ENCODE peak calls at places on chromosomes 13 and 19, in nine cellular contexts. One of them, this sample, is unnamed.

GRCh38 chr13:114017028-114017630 is 43.3 kb upstream of the C13orf46 start:
- DNase-seq in lung: no peak
- DNase-seq in mucosa of descending colon: no peak
- DNase-seq in cardiac fibroblast: peak; percentile 53
- DNase-seq in small intestine: no peak
- DNase-seq in effector memory CD4-positive, alpha-beta T cell: no peak
- DNase-seq in AG09309: no peak
- DNase-seq in neuronal stem cell: no peak
- DNase-seq in left ventricle myocardium inferior: no peak
- DNase-seq in this sample: no peak

GRCh38 chr19:46963093-46963734 is 56.4 kb upstream of the NPAS1 start:
- DNase-seq in AG09309: peak; percentile 94
- DNase-seq in left ventricle myocardium inferior: no peak
- DNase-seq in cardiac fibroblast: peak; percentile 96
- DNase-seq in small intestine: no peak
- DNase-seq in neuronal stem cell: no peak
- DNase-seq in lung: no peak
- DNase-seq in effector memory CD4-positive, alpha-beta T cell: no peak
- DNase-seq in mucosa of descending colon: no peak
- DNase-seq in this sample: peak; percentile 87

GRCh38 chr19:3507371-3508120 is 1.4 kb downstream of the FZR1 start:
- DNase-seq in neuronal stem cell: no peak
- DNase-seq in left ventricle myocardium inferior: no peak
- DNase-seq in small intestine: peak; percentile 58
- DNase-seq in lung: no peak
- DNase-seq in effector memory CD4-positive, alpha-beta T cell: peak; percentile 46
- DNase-seq in cardiac fibroblast: no peak
- DNase-seq in mucosa of descending colon: peak; percentile 58
- DNase-seq in AG09309: no peak
- DNase-seq in this sample: no peak

GRCh38 chr19:37309834-37310575 is 60.9 kb upstream of the ZNF527 start:
- DNase-seq in effector memory CD4-positive, alpha-beta T cell: no peak
- DNase-seq in AG09309: no peak
- DNase-seq in neuronal stem cell: no peak
- DNase-seq in mucosa of descending colon: no peak
- DNase-seq in left ventricle myocardium inferior: no peak
- DNase-seq in small intestine: peak; percentile 10
- DNase-seq in lung: no peak
- DNase-seq in cardiac fibroblast: no peak
- DNase-seq in this sample: no peak

GRCh38 chr13:33230178-33230881 is 55.2 kb downstream of the STARD13 start:
- DNase-seq in neuronal stem cell: no peak
- DNase-seq in AG09309: no peak
- DNase-seq in effector memory CD4-positive, alpha-beta T cell: no peak
- DNase-seq in cardiac fibroblast: peak; percentile 67
- DNase-seq in left ventricle myocardium inferior: no peak
- DNase-seq in lung: no peak
- DNase-seq in mucosa of descending colon: no peak
- DNase-seq in small intestine: no peak
- DNase-seq in this sample: no peak

GRCh38 chr19:29681422-29682235 is 16.4 kb downstream of the PLEKHF1 start:
- DNase-seq in effector memory CD4-positive, alpha-beta T cell: no peak
- DNase-seq in left ventricle myocardium inferior: no peak
- DNase-seq in AG09309: no peak
- DNase-seq in small intestine: no peak
- DNase-seq in mucosa of descending colon: no peak
- DNase-seq in lung: no peak
- DNase-seq in cardiac fibroblast: peak; percentile 71
- DNase-seq in neuronal stem cell: no peak
- DNase-seq in this sample: no peak

GRCh38 chr19:4031420-4031819 is 23.9 kb downstream of the PIAS4 start:
- DNase-seq in neuronal stem cell: no peak
- DNase-seq in cardiac fibroblast: no peak
- DNase-seq in small intestine: no peak
- DNase-seq in lung: no peak
- DNase-seq in AG09309: no peak
- DNase-seq in mucosa of descending colon: no peak
- DNase-seq in left ventricle myocardium inferior: no peak
- DNase-seq in effector memory CD4-positive, alpha-beta T cell: no peak
- DNase-seq in this sample: no peak

GRCh38 chr19:19500975-19501644 is 14.2 kb downstream of the TSSK6 start:
- DNase-seq in AG09309: no peak
- DNase-seq in left ventricle myocardium inferior: no peak
- DNase-seq in mucosa of descending colon: no peak
- DNase-seq in neuronal stem cell: no peak
- DNase-seq in effector memory CD4-positive, alpha-beta T cell: no peak
- DNase-seq in small intestine: no peak
- DNase-seq in cardiac fibroblast: no peak
- DNase-seq in lung: no peak
- DNase-seq in this sample: no peak

GRCh38 chr13:98141938-98142426 is 912 bp upstream of the FARP1 start:
- DNase-seq in cardiac fibroblast: no peak
- DNase-seq in lung: peak; percentile 33
- DNase-seq in mucosa of descending colon: no peak
- DNase-seq in effector memory CD4-positive, alpha-beta T cell: no peak
- DNase-seq in neuronal stem cell: peak; percentile 39
- DNase-seq in AG09309: no peak
- DNase-seq in small intestine: no peak
- DNase-seq in left ventricle myocardium inferior: peak; percentile 19
- DNase-seq in this sample: no peak

GRCh38 chr19:4233282-4233853 is 4.0 kb downstream of the EBI3 start:
- DNase-seq in lung: peak; percentile 42
- DNase-seq in effector memory CD4-positive, alpha-beta T cell: peak; percentile 22
- DNase-seq in left ventricle myocardium inferior: peak; percentile 36
- DNase-seq in mucosa of descending colon: peak; percentile 79
- DNase-seq in cardiac fibroblast: peak; percentile 23
- DNase-seq in AG09309: no peak
- DNase-seq in small intestine: peak; percentile 29
- DNase-seq in neuronal stem cell: no peak
- DNase-seq in this sample: no peak

GRCh38 chr13:96998071-96998470 is 3.8 kb upstream of the OXGR1 start:
- DNase-seq in AG09309: no peak
- DNase-seq in small intestine: no peak
- DNase-seq in cardiac fibroblast: no peak
- DNase-seq in effector memory CD4-positive, alpha-beta T cell: no peak
- DNase-seq in lung: no peak
- DNase-seq in mucosa of descending colon: no peak
- DNase-seq in neuronal stem cell: no peak
- DNase-seq in left ventricle myocardium inferior: no peak
- DNase-seq in this sample: no peak

GRCh38 chr13:79780240-79780639 is 299.3 kb downstream of the NDFIP2 start:
- DNase-seq in mucosa of descending colon: no peak
- DNase-seq in lung: no peak
- DNase-seq in left ventricle myocardium inferior: no peak
- DNase-seq in cardiac fibroblast: peak; percentile 32
- DNase-seq in small intestine: no peak
- DNase-seq in neuronal stem cell: no peak
- DNase-seq in AG09309: no peak
- DNase-seq in effector memory CD4-positive, alpha-beta T cell: no peak
- DNase-seq in this sample: no peak

GRCh38 chr19:3577741-3578344 is 5.1 kb downstream of the HMG20B start:
- DNase-seq in lung: no peak
- DNase-seq in effector memory CD4-positive, alpha-beta T cell: no peak
- DNase-seq in neuronal stem cell: no peak
- DNase-seq in small intestine: peak; percentile 73
- DNase-seq in cardiac fibroblast: no peak
- DNase-seq in left ventricle myocardium inferior: no peak
- DNase-seq in mucosa of descending colon: peak; percentile 87
- DNase-seq in AG09309: no peak
- DNase-seq in this sample: no peak

GRCh38 chr19:55230780-55231179 is 2.2 kb upstream of the TMEM86B start:
- DNase-seq in cardiac fibroblast: no peak
- DNase-seq in left ventricle myocardium inferior: no peak
- DNase-seq in neuronal stem cell: no peak
- DNase-seq in small intestine: no peak
- DNase-seq in AG09309: no peak
- DNase-seq in effector memory CD4-positive, alpha-beta T cell: no peak
- DNase-seq in lung: no peak
- DNase-seq in mucosa of descending colon: no peak
- DNase-seq in this sample: no peak

DNA sequence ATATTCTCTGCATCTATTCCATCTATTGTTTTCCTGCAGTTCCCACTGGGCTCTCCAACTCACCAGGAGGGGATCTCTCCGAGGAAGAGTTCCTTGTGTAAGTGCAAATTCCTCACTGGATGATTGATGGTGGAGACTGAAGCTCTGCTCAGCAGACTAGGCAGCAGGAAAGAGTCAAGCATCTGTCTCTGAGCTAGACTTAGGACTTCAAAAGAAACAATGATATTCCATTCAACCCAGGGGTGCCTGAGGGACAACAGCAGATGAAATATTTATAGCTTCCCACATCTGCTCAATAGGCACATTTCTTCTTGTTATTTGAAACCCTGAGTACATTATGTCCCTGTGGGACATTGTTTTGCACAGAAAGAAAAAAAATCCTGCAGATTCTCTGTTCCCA is at the start of the genes OR7A5 and OR7C1:
- DNase-seq in left ventricle myocardium inferior: no peak
- DNase-seq in lung: no peak
- DNase-seq in AG09309: no peak
- DNase-seq in cardiac fibroblast: no peak
- DNase-seq in mucosa of descending colon: no peak
- DNase-seq in neuronal stem cell: no peak
- DNase-seq in effector memory CD4-positive, alpha-beta T cell: no peak
- DNase-seq in small intestine: no peak
- DNase-seq in this sample: no peak
- H3K4me3 ChIP-seq in left ventricle myocardium inferior: no peak within 1 kb of the TSS
- H3K4me3 ChIP-seq in lung: no peak within 1 kb of the TSS
- H3K4me3 ChIP-seq in AG09309: no peak within 1 kb of the TSS
- H3K4me3 ChIP-seq in cardiac fibroblast: no peak within 1 kb of the TSS
- H3K4me3 ChIP-seq in mucosa of descending colon: no peak within 1 kb of the TSS
- H3K4me3 ChIP-seq in neuronal stem cell: no peak within 1 kb of the TSS
- H3K4me3 ChIP-seq in effector memory CD4-positive, alpha-beta T cell: no peak within 1 kb of the TSS
- H3K4me3 ChIP-seq in small intestine: no peak within 1 kb of the TSS
- H3K4me3 ChIP-seq in this sample: no peak within 1 kb of the TSS

DNA sequence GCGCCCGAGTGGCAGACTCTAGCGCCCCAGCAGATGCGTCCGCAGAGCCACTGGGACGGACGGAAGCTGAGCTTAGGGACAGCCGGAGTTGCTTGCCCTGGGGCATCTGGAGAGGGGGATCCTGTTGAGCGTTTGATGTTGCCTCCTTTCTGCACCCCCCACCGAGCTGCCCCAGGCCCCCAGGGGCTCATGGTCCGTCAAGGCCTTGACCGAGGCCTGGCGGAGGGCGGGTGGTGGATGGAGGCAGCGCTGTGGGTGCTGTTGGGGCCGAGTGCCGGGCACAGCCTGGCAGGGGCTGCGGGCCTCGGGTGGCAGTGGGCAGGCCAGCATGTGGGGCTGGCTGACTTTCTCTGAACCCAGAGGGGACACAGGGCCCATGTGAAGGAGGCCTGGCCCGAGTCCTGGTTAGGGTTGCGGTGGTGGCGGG is 2.7 kb downstream of the CSNK1G2 start:
- DNase-seq in left ventricle myocardium inferior: no peak
- DNase-seq in neuronal stem cell: no peak
- DNase-seq in small intestine: no peak
- DNase-seq in cardiac fibroblast: no peak
- DNase-seq in mucosa of descending colon: no peak
- DNase-seq in lung: no peak
- DNase-seq in effector memory CD4-positive, alpha-beta T cell: no peak
- DNase-seq in AG09309: no peak
- DNase-seq in this sample: no peak
- H3K4me3 ChIP-seq in left ventricle myocardium inferior: no peak overlapping the region
- H3K4me3 ChIP-seq in neuronal stem cell: peak overlapping the region; percentile 96
- H3K4me3 ChIP-seq in small intestine: no peak overlapping the region
- H3K4me3 ChIP-seq in cardiac fibroblast: no peak overlapping the region
- H3K4me3 ChIP-seq in mucosa of descending colon: no peak overlapping the region
- H3K4me3 ChIP-seq in lung: no peak overlapping the region
- H3K4me3 ChIP-seq in effector memory CD4-positive, alpha-beta T cell: peak overlapping the region; percentile 84
- H3K4me3 ChIP-seq in AG09309: no peak overlapping the region
- H3K4me3 ChIP-seq in this sample: no peak overlapping the region

GRCh38 chr13:101624981-101625380 is 172.5 kb downstream of the ITGBL1 start:
- DNase-seq in left ventricle myocardium inferior: no peak
- DNase-seq in mucosa of descending colon: no peak
- DNase-seq in effector memory CD4-positive, alpha-beta T cell: no peak
- DNase-seq in cardiac fibroblast: no peak
- DNase-seq in small intestine: no peak
- DNase-seq in lung: no peak
- DNase-seq in neuronal stem cell: no peak
- DNase-seq in AG09309: no peak
- DNase-seq in this sample: no peak

GRCh38 chr13:101624210-101624922 is 171.9 kb downstream of the ITGBL1 start:
- DNase-seq in cardiac fibroblast: no peak
- DNase-seq in effector memory CD4-positive, alpha-beta T cell: no peak
- DNase-seq in lung: no peak
- DNase-seq in neuronal stem cell: no peak
- DNase-seq in mucosa of descending colon: no peak
- DNase-seq in small intestine: no peak
- DNase-seq in AG09309: no peak
- DNase-seq in left ventricle myocardium inferior: no peak
- DNase-seq in this sample: no peak

GRCh38 chr13:101627556-101627943 is 175.1 kb downstream of the ITGBL1 start:
- DNase-seq in left ventricle myocardium inferior: no peak
- DNase-seq in small intestine: no peak
- DNase-seq in cardiac fibroblast: no peak
- DNase-seq in neuronal stem cell: no peak
- DNase-seq in AG09309: no peak
- DNase-seq in mucosa of descending colon: no peak
- DNase-seq in lung: no peak
- DNase-seq in effector memory CD4-positive, alpha-beta T cell: no peak
- DNase-seq in this sample: no peak

GRCh38 chr13:101628900-101629299 is 176.4 kb downstream of the ITGBL1 start:
- DNase-seq in cardiac fibroblast: no peak
- DNase-seq in AG09309: no peak
- DNase-seq in neuronal stem cell: no peak
- DNase-seq in lung: no peak
- DNase-seq in left ventricle myocardium inferior: no peak
- DNase-seq in effector memory CD4-positive, alpha-beta T cell: no peak
- DNase-seq in small intestine: no peak
- DNase-seq in mucosa of descending colon: no peak
- DNase-seq in this sample: no peak

DNA sequence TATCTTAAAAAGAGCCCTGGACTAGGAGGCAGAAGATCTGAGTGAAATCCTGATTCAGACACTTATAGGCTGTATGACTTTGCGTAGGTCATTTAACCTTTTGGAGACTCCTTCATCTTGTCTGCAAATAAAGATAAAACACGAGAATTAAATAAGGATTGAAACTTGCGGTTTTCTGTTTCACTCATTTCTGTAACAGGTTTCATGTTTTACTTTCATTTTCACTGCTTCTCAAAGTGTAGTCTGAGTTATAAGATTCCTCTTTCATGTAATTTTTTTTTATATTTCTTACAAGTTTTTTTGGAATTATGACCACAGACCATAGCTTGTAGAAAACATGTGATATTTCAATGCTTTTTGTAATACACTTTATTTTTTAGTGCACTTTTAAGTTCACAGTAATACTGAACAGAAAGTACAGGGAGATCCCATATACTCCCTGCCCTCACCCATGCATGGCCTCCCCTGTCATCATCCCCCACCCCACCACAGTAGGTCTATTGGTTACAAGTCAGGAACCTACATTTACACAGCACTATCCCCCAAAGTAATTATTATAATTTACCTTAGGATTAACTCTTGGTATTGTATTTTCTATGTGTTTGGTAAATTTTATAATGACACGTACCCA is 174.6 kb downstream of the ITGBL1 start:
- DNase-seq in small intestine: peak; percentile 10
- DNase-seq in effector memory CD4-positive, alpha-beta T cell: no peak
- DNase-seq in cardiac fibroblast: no peak
- DNase-seq in lung: no peak
- DNase-seq in neuronal stem cell: no peak
- DNase-seq in AG09309: no peak
- DNase-seq in mucosa of descending colon: no peak
- DNase-seq in left ventricle myocardium inferior: no peak
- DNase-seq in this sample: no peak
- H3K4me3 ChIP-seq in small intestine: no peak overlapping the region
- H3K4me3 ChIP-seq in effector memory CD4-positive, alpha-beta T cell: peak overlapping the region; percentile 53
- H3K4me3 ChIP-seq in cardiac fibroblast: peak overlapping the region; percentile 21
- H3K4me3 ChIP-seq in lung: no peak overlapping the region
- H3K4me3 ChIP-seq in neuronal stem cell: no peak overlapping the region
- H3K4me3 ChIP-seq in AG09309: peak overlapping the region; percentile 27
- H3K4me3 ChIP-seq in mucosa of descending colon: no peak overlapping the region
- H3K4me3 ChIP-seq in left ventricle myocardium inferior: peak overlapping the region; percentile 54
- H3K4me3 ChIP-seq in this sample: peak overlapping the region; percentile 12

GRCh38 chr19:13881692-13882418 is 4.9 kb downstream of the NANOS3 start:
- DNase-seq in left ventricle myocardium inferior: no peak
- DNase-seq in AG09309: no peak
- DNase-seq in cardiac fibroblast: peak; percentile 46
- DNase-seq in mucosa of descending colon: peak; percentile 73
- DNase-seq in neuronal stem cell: no peak
- DNase-seq in small intestine: peak; percentile 49
- DNase-seq in lung: no peak
- DNase-seq in effector memory CD4-positive, alpha-beta T cell: peak; percentile 33
- DNase-seq in this sample: no peak
- H3K4me3 ChIP-seq in left ventricle myocardium inferior: no peak overlapping the region
- H3K4me3 ChIP-seq in AG09309: no peak overlapping the region
- H3K4me3 ChIP-seq in cardiac fibroblast: no peak overlapping the region
- H3K4me3 ChIP-seq in mucosa of descending colon: no peak overlapping the region
- H3K4me3 ChIP-seq in neuronal stem cell: no peak overlapping the region
- H3K4me3 ChIP-seq in small intestine: no peak overlapping the region
- H3K4me3 ChIP-seq in lung: no peak overlapping the region
- H3K4me3 ChIP-seq in effector memory CD4-positive, alpha-beta T cell: peak overlapping the region; percentile 26
- H3K4me3 ChIP-seq in this sample: no peak overlapping the region